ENCODE peak calls at places on chromosomes 5 and 9, in seven cellular contexts. M, S, R, T, N, V and I are unnamed samples.

GRCh38 chr9:129938291-129938979 is 103.2 kb downstream of the USP20 start:
- DNase-seq in T (no peak), S (no peak), V (peak), N (no peak), R (no peak), M (no peak), I (no peak)

GRCh38 chr9:105873851-105874250 is 179.5 kb downstream of the TMEM38B start:
- DNase-seq in T (no peak), R (no peak), V (no peak), S (no peak), M (no peak), N (no peak), I (no peak)

GRCh38 chr9:99154356-99154755 is 49.4 kb downstream of the TGFBR1 start:
- DNase-seq in R (no peak), T (no peak), S (no peak), V (no peak), M (no peak), N (no peak), I (no peak)

GRCh38 chr9:136614372-136614922 is 48.3 kb upstream of the EGFL7 start:
- DNase-seq in R (no peak), T (peak), V (peak), N (no peak), S (peak), M (no peak), I (no peak)

GRCh38 chr9:134881313-134881670 is 682 bp downstream of the FCN2 start:
- DNase-seq in M (no peak), N (no peak), S (no peak), T (no peak), R (no peak), V (no peak), I (no peak)

GRCh38 chr9:419571-420156 is 205.0 kb downstream of the DOCK8 start:
- DNase-seq in S (no peak), N (no peak), M (peak), V (peak), R (no peak), T (no peak), I (no peak)

GRCh38 chr5:101364469-101364868 is 461.4 kb upstream of the ST8SIA4 start:
- DNase-seq in S (no peak), M (no peak), V (no peak), N (no peak), T (no peak), R (peak), I (no peak)

GRCh38 chr5:138149530-138149929 is 10.3 kb upstream of the NME5 start:
- DNase-seq in T (no peak), M (peak), V (no peak), N (no peak), S (no peak), R (no peak), I (no peak)

GRCh38 chr5:112604741-112605390 is 132.8 kb upstream of the APC start:
- DNase-seq in S (no peak), N (peak), T (no peak), R (peak), M (no peak), V (no peak), I (no peak)